ENCODE peak calls at places on chromosomes 2 and 18, in six cellular contexts. I, W, O, G, X and H are unnamed samples.

GRCh38 chr2:155372969-155373368 is 674.5 kb downstream of the KCNJ3 start:
- DNase-seq in I (no peak), W (no peak), O (no peak), G (no peak), X (no peak), H (no peak)

GRCh38 chr18:43265465-43265864 is 11.8 kb downstream of the SYT4 start:
- DNase-seq in I (no peak), W (no peak), O (no peak), G (no peak), X (no peak), H (no peak)

GRCh38 chr2:234964631-234965461 is 13.0 kb downstream of the SH3BP4 start:
- DNase-seq in I (no peak), W (no peak), O (no peak), G (no peak), X (no peak), H (no peak)

GRCh38 chr18:4351005-4351404 is 104.1 kb downstream of the DLGAP1 start:
- DNase-seq in I (no peak), W (no peak), O (no peak), G (no peak), X (no peak), H (no peak)

GRCh38 chr2:133158442-133158841 is 409.8 kb downstream of the NCKAP5 start:
- DNase-seq in I (no peak), W (no peak), O (no peak), G (no peak), X (no peak), H (no peak)

GRCh38 chr18:43422483-43422882 is 145.2 kb upstream of the SYT4 start:
- DNase-seq in I (no peak), W (no peak), O (no peak), G (no peak), X (no peak), H (no peak)

GRCh38 chr2:10289891-10290290 is 12.8 kb upstream of the HPCAL1 start:
- DNase-seq in I (no peak), W (no peak), O (no peak), G (no peak), X (no peak), H (no peak)

GRCh38 chr2:43251171-43251731 is 24.8 kb upstream of the ZFP36L2 start:
- DNase-seq in I (no peak), W (no peak), O (no peak), G (no peak), X (no peak), H (peak)

GRCh38 chr2:19691892-19692291 is 209.9 kb downstream of the TTC32 start:
- DNase-seq in I (no peak), W (no peak), O (no peak), G (no peak), X (no peak), H (no peak)

GRCh38 chr2:26284132-26284531 is 39.4 kb downstream of the HADHB start:
- DNase-seq in I (no peak), W (no peak), O (no peak), G (no peak), X (no peak), H (no peak)

GRCh38 chr2:100632759-100633158 is 70.0 kb downstream of the PDCL3 start:
- DNase-seq in I (no peak), W (no peak), O (no peak), G (no peak), X (no peak), H (no peak)

GRCh38 chr2:216688731-216689360 is 6.5 kb downstream of the IGFBP5 start:
- DNase-seq in I (no peak), W (no peak), O (peak), G (peak), X (no peak), H (no peak)

GRCh38 chr2:187499941-187500532 is 52.0 kb upstream of the CALCRL start:
- DNase-seq in I (peak), W (no peak), O (no peak), G (peak), X (peak), H (no peak)

GRCh38 chr2:37414470-37414949 is 70.1 kb downstream of the QPCT start:
- DNase-seq in I (no peak), W (no peak), O (no peak), G (no peak), X (no peak), H (peak)

GRCh38 chr2:25590921-25591505 is 82.4 kb downstream of the DTNB start:
- DNase-seq in I (no peak), W (no peak), O (peak), G (no peak), X (no peak), H (no peak)

GRCh38 chr2:238863231-238863630 is 15.3 kb downstream of the TWIST2 start:
- DNase-seq in I (no peak), W (no peak), O (no peak), G (no peak), X (no peak), H (no peak)

GRCh38 chr2:172397136-172397825 is 30.1 kb upstream of the ITGA6 start:
- DNase-seq in I (no peak), W (no peak), O (no peak), G (no peak), X (no peak), H (peak)

GRCh38 chr18:36296591-36297418 is 708 bp upstream of the FHOD3 start:
- DNase-seq in I (peak), W (no peak), O (peak), G (peak), X (peak), H (peak)

GRCh38 chr2:26721267-26722032 is 28.9 kb downstream of the KCNK3 start:
- DNase-seq in I (no peak), W (no peak), O (no peak), G (no peak), X (no peak), H (no peak)

GRCh38 chr18:54382733-54383252 is 25.1 kb downstream of the C18orf54 start:
- DNase-seq in I (no peak), W (no peak), O (no peak), G (no peak), X (no peak), H (no peak)

GRCh38 chr2:101524811-101525430 is 50.0 kb upstream of the RFX8 start:
- DNase-seq in I (no peak), W (no peak), O (no peak), G (no peak), X (no peak), H (no peak)